ENCODE peak calls at places on chromosomes 12 and 14, in nine cellular contexts. T, W, R, N, C, V, U, A and H are unnamed samples.

GRCh38 chr12:54027442-54027786 is 826 bp upstream of the HOXC6 start:
- DNase-seq in T (no peak), W (no peak), R (no peak), N (no peak), C (no peak), V (no peak), U (no peak), A (no peak), H (no peak)

GRCh38 chr12:124681779-124682391 is 114.5 kb upstream of the NCOR2 start:
- DNase-seq in T (peak; percentile 70), W (no peak), R (no peak), N (peak; percentile 62), C (peak; percentile 62), V (no peak), U (peak; percentile 55), A (peak; percentile 27), H (no peak)

GRCh38 chr12:51943346-51943745 is 8.2 kb upstream of the ACVR1B start:
- DNase-seq in T (no peak), W (no peak), R (no peak), N (no peak), C (no peak), V (no peak), U (no peak), A (no peak), H (no peak)

GRCh38 chr12:54853933-54854538 is at the start of gene MUCL1:
- DNase-seq in T (no peak), W (peak; percentile 84), R (peak; percentile 76), N (peak; percentile 79), C (peak; percentile 69), V (peak; percentile 61), U (peak; percentile 84), A (peak; percentile 68), H (peak; percentile 33)

GRCh38 chr14:76832503-76832988 is 6.3 kb downstream of the LRRC74A start:
- DNase-seq in T (no peak), W (no peak), R (no peak), N (peak; percentile 53), C (peak; percentile 67), V (no peak), U (no peak), A (no peak), H (no peak)

GRCh38 chr12:63843613-63844390 is 698 bp upstream of the SRGAP1 start:
- DNase-seq in T (peak; percentile 90), W (peak; percentile 96), R (peak; percentile 87), N (peak; percentile 98), C (peak; percentile 86), V (peak; percentile 86), U (peak; percentile 88), A (peak; percentile 92), H (peak; percentile 64)

GRCh38 chr14:69358233-69358963 is 39.7 kb downstream of the ERH start:
- DNase-seq in T (no peak), W (no peak), R (no peak), N (no peak), C (no peak), V (no peak), U (no peak), A (no peak), H (no peak)

GRCh38 chr12:82144505-82144904 is 213.7 kb downstream of the CCDC59 start:
- DNase-seq in T (no peak), W (no peak), R (peak; percentile 18), N (no peak), C (no peak), V (no peak), U (no peak), A (no peak), H (no peak)

GRCh38 chr14:59166258-59166657 is 22.2 kb upstream of the DAAM1 start:
- DNase-seq in T (no peak), W (no peak), R (no peak), N (no peak), C (no peak), V (no peak), U (no peak), A (no peak), H (no peak)

GRCh38 chr12:65605019-65605418 is 219.3 kb upstream of the HMGA2 start:
- DNase-seq in T (no peak), W (no peak), R (no peak), N (peak; percentile 40), C (no peak), V (no peak), U (no peak), A (no peak), H (no peak)

GRCh38 chr12:58938440-58938839 is 18.1 kb upstream of the LRIG3 start:
- DNase-seq in T (no peak), W (no peak), R (no peak), N (no peak), C (no peak), V (no peak), U (no peak), A (no peak), H (no peak)

GRCh38 chr12:109548258-109548657 is 25.0 kb downstream of the MMAB start:
- DNase-seq in T (no peak), W (no peak), R (no peak), N (no peak), C (no peak), V (no peak), U (no peak), A (no peak), H (no peak)

GRCh38 chr12:65875635-65876034 is 51.4 kb downstream of the HMGA2 start:
- DNase-seq in T (no peak), W (no peak), R (no peak), N (peak; percentile 51), C (no peak), V (no peak), U (no peak), A (no peak), H (no peak)

GRCh38 chr12:57008113-57008687 is 1.9 kb upstream of the ZBTB39 start:
- DNase-seq in T (no peak), W (no peak), R (no peak), N (peak; percentile 85), C (no peak), V (no peak), U (peak; percentile 50), A (no peak), H (no peak)

GRCh38 chr14:77139540-77140342 is 1.9 kb downstream of the ZDHHC22 start:
- DNase-seq in T (no peak), W (peak; percentile 91), R (peak; percentile 69), N (no peak), C (no peak), V (no peak), U (no peak), A (peak; percentile 38), H (no peak)

GRCh38 chr12:85575115-85576096 is 260.8 kb downstream of the RASSF9 start:
- DNase-seq in T (peak; percentile 28), W (peak; percentile 61), R (peak; percentile 9), N (peak; percentile 80), C (no peak), V (no peak), U (peak; percentile 77), A (peak; percentile 32), H (no peak)

GRCh38 chr12:116091579-116091978 is 185.9 kb downstream of the MED13L start:
- DNase-seq in T (no peak), W (no peak), R (no peak), N (no peak), C (no peak), V (no peak), U (no peak), A (no peak), H (no peak)

GRCh38 chr12:79547735-79548347 is 142.9 kb downstream of the PAWR start:
- DNase-seq in T (no peak), W (peak; percentile 80), R (peak; percentile 17), N (peak; percentile 79), C (no peak), V (no peak), U (peak; percentile 77), A (peak; percentile 59), H (no peak)

GRCh38 chr14:105026033-105026785 is 5.3 kb upstream of the CDCA4 start:
- DNase-seq in T (no peak), W (no peak), R (no peak), N (no peak), C (no peak), V (no peak), U (peak; percentile 77), A (no peak), H (no peak)

GRCh38 chr14:58272589-58273372 is 25.6 kb upstream of the ARID4A start:
- DNase-seq in T (no peak), W (no peak), R (no peak), N (peak; percentile 59), C (no peak), V (peak; percentile 69), U (peak; percentile 53), A (peak; percentile 36), H (no peak)

GRCh38 chr12:61860439-61860838 is 399.8 kb upstream of the USP15 start:
- DNase-seq in T (no peak), W (no peak), R (no peak), N (no peak), C (no peak), V (no peak), U (peak; percentile 20), A (no peak), H (no peak)

GRCh38 chr12:8026282-8026637 is 6.3 kb upstream of the FOXJ2 start:
- DNase-seq in T (no peak), W (no peak), R (no peak), N (no peak), C (no peak), V (no peak), U (no peak), A (no peak), H (no peak)

GRCh38 chr12:29309320-29309902 is 71.6 kb downstream of the ERGIC2 start:
- DNase-seq in T (no peak), W (no peak), R (no peak), N (peak; percentile 61), C (no peak), V (no peak), U (no peak), A (no peak), H (no peak)
- TF ChIP-seq CTCF in T (peak; percentile 50), W (peak; percentile 70), R (peak; percentile 15), N (peak; percentile 50), C (peak; percentile 47), V (no peak), U (peak; percentile 28), A (no peak), H (no peak)

DNA sequence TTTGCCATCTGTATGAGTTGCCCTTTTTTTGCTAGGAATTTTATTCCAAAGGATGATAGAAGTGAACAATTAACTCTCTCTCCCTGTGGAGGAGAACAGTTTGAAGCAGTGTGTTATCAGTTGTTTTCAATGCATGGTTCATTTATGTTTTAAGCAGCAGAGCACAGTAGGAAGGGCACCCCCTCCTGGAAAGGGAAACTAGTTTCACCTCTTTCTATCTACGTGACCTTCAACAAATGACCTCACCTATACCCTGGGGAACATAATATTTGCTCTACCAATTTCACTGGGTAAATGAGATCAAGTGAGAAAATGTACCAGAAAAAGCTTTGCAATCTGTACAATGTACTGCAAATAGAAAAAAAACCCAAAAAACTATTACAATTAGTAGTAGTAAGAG is 5.4 kb upstream of the DCP1B start:
- DNase-seq in T (no peak), W (no peak), R (no peak), N (no peak), C (no peak), V (no peak), U (no peak), A (no peak), H (no peak)
- TF ChIP-seq CTCF in T (no peak), W (peak; percentile 69), R (no peak), N (no peak), C (no peak), V (no peak), U (no peak), A (no peak), H (no peak)

GRCh38 chr12:112820796-112821195 is 29.2 kb downstream of the RPH3A start:
- DNase-seq in T (no peak), W (peak; percentile 22), R (no peak), N (no peak), C (no peak), V (no peak), U (no peak), A (no peak), H (no peak)
- TF ChIP-seq CTCF in T (no peak), W (no peak), R (no peak), N (no peak), C (no peak), V (no peak), U (no peak), A (no peak), H (no peak)

GRCh38 chr12:2083008-2083407 is 30.2 kb downstream of the CACNA1C start:
- DNase-seq in T (no peak), W (no peak), R (no peak), N (no peak), C (no peak), V (no peak), U (no peak), A (no peak), H (no peak)
- TF ChIP-seq CTCF in T (no peak), W (peak; percentile 23), R (no peak), N (no peak), C (no peak), V (no peak), U (no peak), A (no peak), H (no peak)